ENCODE peak calls at places on chromosomes 6 and 20, in ten cellular contexts. I, V, F, C, R, T, S, J, A and G are unnamed samples.

GRCh38 chr6:51025082-51025777 is 206.6 kb downstream of the TFAP2B start:
- DNase-seq in I (no peak), V (no peak), F (peak; percentile 15), C (no peak), R (no peak), T (peak; percentile 30), S (no peak), J (no peak), A (no peak), G (no peak)

GRCh38 chr6:136920216-136920857 is 1.8 kb upstream of the SLC35D3 start:
- DNase-seq in I (peak; percentile 79), V (no peak), F (no peak), C (no peak), R (no peak), T (no peak), S (no peak), J (no peak), A (no peak), G (peak; percentile 33)

GRCh38 chr6:53647437-53648094 is 18.0 kb downstream of the KLHL31 start:
- DNase-seq in I (no peak), V (no peak), F (no peak), C (peak; percentile 56), R (peak; percentile 32), T (no peak), S (peak; percentile 33), J (no peak), A (peak; percentile 63), G (no peak)

GRCh38 chr6:161101517-161101916 is 109.9 kb downstream of the MAP3K4 start:
- DNase-seq in I (no peak), V (no peak), F (peak; percentile 31), C (no peak), R (no peak), T (peak; percentile 17), S (no peak), J (peak; percentile 41), A (no peak), G (peak; percentile 24)

GRCh38 chr6:121319112-121319553 is 15.1 kb downstream of the TBC1D32 start:
- DNase-seq in I (no peak), V (no peak), F (peak; percentile 78), C (peak; percentile 32), R (no peak), T (peak; percentile 63), S (no peak), J (no peak), A (no peak), G (peak; percentile 60)

GRCh38 chr6:25172819-25173218 is 106.4 kb upstream of the CARMIL1 start:
- DNase-seq in I (no peak), V (no peak), F (peak; percentile 23), C (no peak), R (no peak), T (peak; percentile 81), S (no peak), J (no peak), A (no peak), G (no peak)

GRCh38 chr6:113447088-113447831 is 409.9 kb upstream of the MARCKS start:
- DNase-seq in I (no peak), V (no peak), F (no peak), C (no peak), R (peak; percentile 8), T (no peak), S (no peak), J (no peak), A (no peak), G (peak; percentile 14)

GRCh38 chr6:134374486-134374885 is 56.6 kb upstream of the SGK1 start:
- DNase-seq in I (peak; percentile 75), V (no peak), F (no peak), C (no peak), R (no peak), T (no peak), S (no peak), J (no peak), A (no peak), G (no peak)

GRCh38 chr6:21396313-21396712 is 197.2 kb upstream of the SOX4 start:
- DNase-seq in I (no peak), V (no peak), F (no peak), C (no peak), R (no peak), T (no peak), S (no peak), J (no peak), A (no peak), G (no peak)

GRCh38 chr6:77015350-77015749 is 447.9 kb downstream of the HTR1B start:
- DNase-seq in I (no peak), V (no peak), F (no peak), C (no peak), R (no peak), T (peak; percentile 13), S (no peak), J (no peak), A (no peak), G (no peak)

GRCh38 chr6:18416341-18416679 is 29.2 kb downstream of the RNF144B start:
- DNase-seq in I (no peak), V (no peak), F (no peak), C (no peak), R (no peak), T (no peak), S (no peak), J (no peak), A (no peak), G (no peak)

GRCh38 chr6:13272131-13273046 is 55.9 kb downstream of the TBC1D7 start:
- DNase-seq in I (no peak), V (peak; percentile 41), F (no peak), C (no peak), R (peak; percentile 47), T (no peak), S (peak; percentile 69), J (no peak), A (no peak), G (no peak)

GRCh38 chr6:126628125-126628524 is 288.2 kb downstream of the CENPW start:
- DNase-seq in I (no peak), V (no peak), F (peak; percentile 48), C (no peak), R (no peak), T (peak; percentile 72), S (no peak), J (peak; percentile 37), A (no peak), G (no peak)

GRCh38 chr6:134708079-134708478 is 241.8 kb downstream of the ALDH8A1 start:
- DNase-seq in I (no peak), V (no peak), F (no peak), C (no peak), R (no peak), T (no peak), S (no peak), J (no peak), A (no peak), G (no peak)

GRCh38 chr6:56803594-56803993 is 151.3 kb upstream of the BEND6 start:
- DNase-seq in I (no peak), V (no peak), F (no peak), C (no peak), R (no peak), T (no peak), S (no peak), J (no peak), A (no peak), G (peak; percentile 47)
- H3K4me3 ChIP-seq in I (no peak overlapping the region), V (no peak overlapping the region), F (no peak overlapping the region), C (no peak overlapping the region), R (no peak overlapping the region), T (no peak overlapping the region), S (no peak overlapping the region), J (no peak overlapping the region), A (no peak overlapping the region), G (no peak overlapping the region)

DNA sequence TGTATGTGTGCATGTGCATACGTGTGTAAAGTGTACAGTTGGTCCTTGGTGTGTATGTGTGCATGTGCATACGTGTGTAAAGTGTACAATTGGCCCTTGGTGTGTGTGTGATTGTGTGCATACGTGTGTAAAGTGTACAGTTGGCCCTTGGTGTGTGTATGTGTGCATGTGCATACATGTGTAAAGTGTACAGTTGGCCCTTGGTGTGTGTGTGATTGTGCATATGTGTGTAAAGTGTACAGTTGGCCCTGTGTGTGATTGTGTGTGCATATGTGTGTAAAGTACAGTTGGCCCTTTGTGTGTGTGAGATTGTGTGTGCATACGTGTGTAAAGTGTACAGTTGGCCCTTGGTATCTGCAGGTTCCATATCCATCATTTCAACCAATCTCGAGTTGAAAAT is 5.1 kb upstream of the LIME1 start:
- DNase-seq in I (no peak), V (no peak), F (no peak), C (no peak), R (no peak), T (no peak), S (no peak), J (no peak), A (no peak), G (no peak)
- H3K4me1 ChIP-seq in I (no peaks in the 10 kb centered on the region), V (no peaks in the 10 kb centered on the region), F (no peaks in the 10 kb centered on the region), C (no peaks in the 10 kb centered on the region), R (peaks cover 29% of the 10 kb centered on the region), T (no peaks in the 10 kb centered on the region), S (peaks cover 13% of the 10 kb centered on the region), J (no peaks in the 10 kb centered on the region), A (peaks cover 76% of the 10 kb centered on the region), G (no peaks in the 10 kb centered on the region)

GRCh38 chr20:11011653-11012052 is 337.9 kb upstream of the JAG1 start:
- DNase-seq in I (no peak), V (no peak), F (no peak), C (no peak), R (no peak), T (no peak), S (no peak), J (no peak), A (no peak), G (no peak)
- H3K4me3 ChIP-seq in I (no peak overlapping the region), V (no peak overlapping the region), F (no peak overlapping the region), C (no peak overlapping the region), R (no peak overlapping the region), T (no peak overlapping the region), S (no peak overlapping the region), J (no peak overlapping the region), A (no peak overlapping the region), G (no peak overlapping the region)

GRCh38 chr6:111830003-111830402 is 43.2 kb downstream of the FYN start:
- DNase-seq in I (no peak), V (no peak), F (no peak), C (no peak), R (no peak), T (no peak), S (no peak), J (no peak), A (no peak), G (no peak)

GRCh38 chr6:111831408-111831807 is 41.8 kb downstream of the FYN start:
- DNase-seq in I (no peak), V (no peak), F (no peak), C (no peak), R (no peak), T (no peak), S (no peak), J (no peak), A (no peak), G (no peak)

GRCh38 chr6:111825439-111825838 is 47.8 kb downstream of the FYN start:
- DNase-seq in I (no peak), V (no peak), F (no peak), C (no peak), R (no peak), T (no peak), S (no peak), J (no peak), A (no peak), G (no peak)

GRCh38 chr6:111829581-111829980 is 43.7 kb downstream of the FYN start:
- DNase-seq in I (no peak), V (no peak), F (no peak), C (no peak), R (no peak), T (no peak), S (no peak), J (no peak), A (no peak), G (no peak)

DNA sequence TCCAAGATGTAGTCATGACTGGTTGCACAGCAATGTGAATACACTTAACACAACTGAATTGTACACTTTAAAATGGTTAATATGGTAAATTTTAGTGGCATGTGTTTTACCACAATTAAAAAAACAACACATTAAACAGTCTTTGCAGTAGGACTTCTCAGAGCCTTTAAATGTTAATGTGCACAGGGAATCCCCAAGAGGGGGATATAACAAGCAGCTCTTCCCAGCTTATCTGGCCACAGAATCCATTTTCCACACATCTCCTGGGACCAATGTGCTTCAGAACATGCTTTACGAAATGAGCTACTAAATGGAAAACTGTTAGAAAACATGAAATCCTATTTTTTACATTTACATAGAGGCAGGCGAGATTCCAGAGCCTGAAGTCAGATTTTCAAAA is 44.5 kb downstream of the FYN start:
- DNase-seq in I (no peak), V (no peak), F (no peak), C (no peak), R (no peak), T (no peak), S (no peak), J (no peak), A (no peak), G (no peak)
- H3K4me1 ChIP-seq in I (peaks cover 9% of the 10 kb centered on the region), V (no peaks in the 10 kb centered on the region), F (peaks cover 4% of the 10 kb centered on the region), C (no peaks in the 10 kb centered on the region), R (no peaks in the 10 kb centered on the region), T (peaks cover 2% of the 10 kb centered on the region), S (peaks cover 4% of the 10 kb centered on the region), J (peaks cover 40% of the 10 kb centered on the region), A (peaks cover 68% of the 10 kb centered on the region), G (no peaks in the 10 kb centered on the region)